ENCODE peak calls at places on chromosomes 6 and 20, in ten cellular contexts. C is amniotic epithelial cell; B is A549; D is hypothalamus; T is coronary artery; Z is AG08395; Y is anterior cingulate cortex; M is endothelial cell; Q is stimulated activated CD4-positive, alpha-beta T cell treated with anti-CD3 and anti-CD28 coated beads, Interleukin-15, amount 100 ng/mL, for 48 hours; X is HS-27A. S is an unnamed sample.

GRCh38 chr6:118735320-118735719 is 83.9 kb upstream of the CEP85L start:
- DNase-seq in Z (no peak), C (no peak), Y (no peak), Q (no peak), B (no peak), M (peak; percentile 26), T (no peak), X (no peak), D (no peak), S (peak; percentile 44)

GRCh38 chr20:54134445-54135220 is 39.2 kb downstream of the CYP24A1 start:
- DNase-seq in Y (no peak), C (peak; percentile 67), X (peak; percentile 95), Q (no peak), M (no peak), T (no peak), D (no peak), Z (no peak), B (peak; percentile 83), S (no peak)

GRCh38 chr6:27407153-27407814 is 18.7 kb downstream of the ZNF391 start:
- DNase-seq in T (no peak), Y (no peak), C (no peak), Z (no peak), X (no peak), D (no peak), Q (no peak), B (no peak), M (no peak), S (no peak)

GRCh38 chr6:34657037-34657306 is 39.6 kb downstream of the ILRUN start:
- DNase-seq in C (no peak), B (no peak), Q (no peak), Z (peak; percentile 64), T (no peak), X (no peak), M (no peak), D (no peak), Y (no peak), S (no peak)

GRCh38 chr20:40990542-40991120 is 38.0 kb upstream of the TOP1 start:
- DNase-seq in T (no peak), C (peak; percentile 83), M (peak; percentile 79), Y (peak; percentile 78), X (no peak), B (peak; percentile 85), Q (peak; percentile 68), Z (peak; percentile 95), D (peak; percentile 11), S (peak; percentile 84)

GRCh38 chr20:55166063-55166462 is 690.7 kb downstream of the DOK5 start:
- DNase-seq in D (no peak), M (no peak), Q (no peak), Y (no peak), Z (no peak), C (no peak), T (no peak), X (no peak), B (no peak), S (no peak)

GRCh38 chr6:1817033-1817761 is 207.5 kb downstream of the FOXC1 start:
- DNase-seq in M (no peak), C (no peak), D (no peak), Y (no peak), B (no peak), Z (no peak), T (no peak), Q (no peak), X (no peak), S (no peak)

GRCh38 chr6:108497883-108498282 is 62.8 kb upstream of the FOXO3 start:
- DNase-seq in D (no peak), Q (no peak), T (no peak), Y (no peak), C (peak; percentile 55), X (no peak), B (peak; percentile 45), M (peak; percentile 61), Z (peak; percentile 37), S (peak; percentile 58)

GRCh38 chr6:56840467-56841371 is 114.2 kb upstream of the BEND6 start:
- DNase-seq in C (peak; percentile 57), X (no peak), B (peak; percentile 51), D (no peak), T (no peak), Y (no peak), Z (peak; percentile 70), M (no peak), Q (no peak), S (no peak)

GRCh38 chr6:18386302-18386976 is 711 bp upstream of the RNF144B start:
- DNase-seq in T (peak; percentile 79), X (no peak), Z (peak; percentile 48), B (no peak), D (no peak), C (no peak), Y (no peak), M (no peak), Q (no peak), S (no peak)

GRCh38 chr20:47272893-47273590 is 83.5 kb downstream of the ZMYND8 start:
- DNase-seq in B (peak; percentile 77), D (no peak), Q (peak; percentile 45), Y (peak; percentile 12), X (peak; percentile 68), C (peak; percentile 71), Z (peak; percentile 65), T (no peak), M (peak; percentile 66), S (peak; percentile 28)

GRCh38 chr20:1489328-1489727 is 1.9 kb downstream of the SIRPB2 start:
- DNase-seq in Z (no peak), Y (no peak), C (no peak), M (no peak), T (peak; percentile 45), D (no peak), Q (no peak), X (no peak), B (no peak), S (no peak)

GRCh38 chr6:36358235-36358915 is 21.7 kb upstream of the BNIP5 start:
- DNase-seq in Z (no peak), Y (no peak), T (peak; percentile 87), B (no peak), Q (no peak), M (no peak), X (no peak), D (no peak), C (no peak), S (no peak)

GRCh38 chr6:31918069-31918725 is 9.3 kb upstream of the C2 start:
- DNase-seq in Y (no peak), X (no peak), C (peak; percentile 62), Q (no peak), M (no peak), B (no peak), D (no peak), T (no peak), Z (no peak), S (no peak)

S was measured in WTC11.